ENCODE peak calls at places on chromosomes 11 and 22, in nine cellular contexts. J is AG04450, A is A673, O is upper lobe of right lung, E is thoracic aorta, S is psoas muscle, U is T-helper 2 cell, W is choroid plexus epithelial cell, I is cardiac fibroblast. T is an unnamed sample.

GRCh38 chr11:94948070-94948617 is 25.2 kb downstream of the CWC15 start:
- DNase-seq in J (no peak), A (peak), O (no peak), E (no peak), S (no peak), U (no peak), W (peak), I (peak), T (no peak)

GRCh38 chr11:68371176-68372041 is 59.0 kb downstream of the LRP5 start:
- DNase-seq in J (no peak), A (no peak), O (no peak), E (no peak), S (peak), U (no peak), W (no peak), I (peak), T (no peak)

GRCh38 chr11:26715133-26715532 is 6.7 kb downstream of the SLC5A12 start:
- DNase-seq in J (no peak), A (no peak), O (no peak), E (no peak), S (no peak), U (no peak), W (no peak), I (no peak), T (no peak)

GRCh38 chr22:35872451-35872850 is 154.8 kb downstream of the APOL5 start:
- DNase-seq in J (no peak), A (no peak), O (no peak), E (no peak), S (peak), U (no peak), W (no peak), I (no peak), T (no peak)

GRCh38 chr11:73226297-73227006 is 8.4 kb downstream of the P2RY2 start:
- DNase-seq in J (no peak), A (no peak), O (peak), E (no peak), S (peak), U (no peak), W (no peak), I (no peak), T (no peak)

GRCh38 chr11:118859995-118860394 is 23.7 kb upstream of the CXCR5 start:
- DNase-seq in J (no peak), A (no peak), O (no peak), E (no peak), S (no peak), U (no peak), W (no peak), I (no peak), T (no peak)

GRCh38 chr22:20957118-20957690 is 9.9 kb upstream of the AIFM3 start:
- DNase-seq in J (no peak), A (no peak), O (peak), E (no peak), S (peak), U (no peak), W (no peak), I (no peak), T (no peak)

GRCh38 chr22:23138584-23139469 is 3.0 kb downstream of the RSPH14 start:
- DNase-seq in J (no peak), A (no peak), O (no peak), E (no peak), S (no peak), U (no peak), W (no peak), I (no peak), T (no peak)

GRCh38 chr22:31843526-31843925 is 89.7 kb downstream of the DEPDC5 start:
- DNase-seq in J (no peak), A (no peak), O (no peak), E (no peak), S (no peak), U (no peak), W (no peak), I (no peak), T (no peak)

GRCh38 chr11:9802291-9802861 is 138.5 kb downstream of the SWAP70 start:
- DNase-seq in J (peak), A (peak), O (no peak), E (no peak), S (no peak), U (no peak), W (peak), I (peak), T (no peak)

GRCh38 chr11:29025001-29025400 is 916.8 kb downstream of the METTL15 start:
- DNase-seq in J (no peak), A (no peak), O (no peak), E (no peak), S (no peak), U (no peak), W (peak), I (no peak), T (no peak)

GRCh38 chr11:33687733-33688479 is 12.7 kb downstream of the C11orf91 start:
- DNase-seq in J (no peak), A (peak), O (no peak), E (no peak), S (no peak), U (no peak), W (peak), I (peak), T (no peak)

GRCh38 chr11:112212290-112212689 is 13.9 kb upstream of the PTS start:
- DNase-seq in J (no peak), A (no peak), O (no peak), E (no peak), S (no peak), U (no peak), W (no peak), I (no peak), T (no peak)

GRCh38 chr11:66142370-66143263 is 72.5 kb downstream of the PACS1 start:
- DNase-seq in J (no peak), A (no peak), O (no peak), E (no peak), S (no peak), U (no peak), W (no peak), I (no peak), T (no peak)

GRCh38 chr11:64536997-64537396 is 54.0 kb upstream of the SLC22A12 start:
- DNase-seq in J (no peak), A (no peak), O (peak), E (no peak), S (no peak), U (no peak), W (no peak), I (no peak), T (no peak)

GRCh38 chr11:130070829-130071205 is 1.1 kb downstream of the APLP2 start:
- DNase-seq in J (no peak), A (no peak), O (peak), E (no peak), S (no peak), U (no peak), W (peak), I (peak), T (no peak)

GRCh38 chr11:65454311-65454695 is 31.7 kb downstream of the NEAT1 start:
- DNase-seq in J (no peak), A (no peak), O (no peak), E (no peak), S (peak), U (no peak), W (no peak), I (peak), T (no peak)

GRCh38 chr11:69114811-69115523 is 40.8 kb upstream of the SMIM38 start:
- DNase-seq in J (no peak), A (no peak), O (no peak), E (no peak), S (no peak), U (no peak), W (no peak), I (no peak), T (no peak)

GRCh38 chr11:16874275-16874975 is 136.0 kb downstream of the C11orf58 start:
- DNase-seq in J (no peak), A (no peak), O (no peak), E (no peak), S (no peak), U (no peak), W (no peak), I (no peak), T (no peak)

GRCh38 chr11:17740649-17741235 is 6.2 kb downstream of the KCNC1 start:
- DNase-seq in J (no peak), A (no peak), O (peak), E (no peak), S (peak), U (no peak), W (no peak), I (no peak), T (no peak)

GRCh38 chr22:22752556-22753477 is 108.4 kb downstream of the GGTLC2 start:
- DNase-seq in J (peak), A (peak), O (no peak), E (no peak), S (no peak), U (no peak), W (peak), I (peak), T (no peak)

GRCh38 chr11:117273550-117274289 is 17.4 kb upstream of the BACE1-AS start:
- DNase-seq in J (peak), A (peak), O (no peak), E (no peak), S (no peak), U (no peak), W (peak), I (peak), T (peak)

GRCh38 chr11:128694618-128695481 is 978 bp downstream of the FLI1 start:
- DNase-seq in J (no peak), A (peak), O (peak), E (no peak), S (peak), U (no peak), W (peak), I (peak), T (no peak)

GRCh38 chr11:119594639-119595249 is 134.3 kb downstream of the NECTIN1 start:
- DNase-seq in J (peak), A (no peak), O (no peak), E (no peak), S (no peak), U (no peak), W (peak), I (peak), T (no peak)

GRCh38 chr11:68977781-68978625 is 2.8 kb downstream of the MRGPRD start:
- DNase-seq in J (no peak), A (no peak), O (peak), E (no peak), S (peak), U (no peak), W (no peak), I (no peak), T (no peak)